ENCODE peak calls at places on chromosome 11, in ten cellular contexts. R, H, U, C, K, O, N, P, B and Q are unnamed samples.

GRCh38 chr11:130480721-130481140 is 32.3 kb downstream of the ADAMTS15 start:
- DNase-seq in R (no peak), H (no peak), U (no peak), C (no peak), K (no peak), O (no peak), N (no peak), P (peak; percentile 80), B (no peak), Q (no peak)

GRCh38 chr11:16512163-16512562 is 155.8 kb upstream of the SOX6 start:
- DNase-seq in R (no peak), H (no peak), U (no peak), C (peak; percentile 51), K (no peak), O (no peak), N (no peak), P (no peak), B (no peak), Q (no peak)

GRCh38 chr11:130653838-130654601 is 205.6 kb downstream of the ADAMTS15 start:
- DNase-seq in R (peak; percentile 41), H (no peak), U (no peak), C (peak; percentile 65), K (peak; percentile 83), O (no peak), N (peak; percentile 64), P (no peak), B (peak; percentile 86), Q (peak; percentile 88)

GRCh38 chr11:84558085-84558905 is 1068.8 kb downstream of the DLG2 start:
- DNase-seq in R (peak; percentile 49), H (no peak), U (no peak), C (peak; percentile 52), K (no peak), O (peak; percentile 44), N (peak; percentile 31), P (peak; percentile 35), B (no peak), Q (no peak)

GRCh38 chr11:12076840-12077534 is 33.4 kb upstream of the MICAL2 start:
- DNase-seq in R (no peak), H (no peak), U (no peak), C (no peak), K (no peak), O (peak; percentile 53), N (no peak), P (no peak), B (no peak), Q (no peak)

GRCh38 chr11:102564110-102564509 is 33.6 kb upstream of the MMP7 start:
- DNase-seq in R (peak; percentile 86), H (no peak), U (no peak), C (peak; percentile 70), K (no peak), O (peak; percentile 64), N (no peak), P (peak; percentile 59), B (no peak), Q (no peak)

GRCh38 chr11:60905551-60906113 is 753 bp downstream of the PRPF19 start:
- DNase-seq in R (peak; percentile 58), H (no peak), U (no peak), C (peak; percentile 33), K (no peak), O (no peak), N (no peak), P (peak; percentile 59), B (no peak), Q (no peak)

GRCh38 chr11:65571940-65572339 is 398 bp upstream of the FAM89B start:
- DNase-seq in R (peak; percentile 51), H (no peak), U (no peak), C (peak; percentile 48), K (no peak), O (peak; percentile 84), N (peak; percentile 44), P (peak; percentile 73), B (no peak), Q (no peak)

GRCh38 chr11:123450593-123450992 is 20.5 kb downstream of the GRAMD1B start:
- DNase-seq in R (no peak), H (no peak), U (no peak), C (peak; percentile 46), K (no peak), O (no peak), N (no peak), P (no peak), B (no peak), Q (no peak)

GRCh38 chr11:21105196-21105917 is 436.0 kb downstream of the NELL1 start:
- DNase-seq in R (no peak), H (no peak), U (no peak), C (no peak), K (no peak), O (no peak), N (no peak), P (no peak), B (no peak), Q (no peak)

GRCh38 chr11:75338516-75339218 is 12.8 kb downstream of the ARRB1 start:
- DNase-seq in R (no peak), H (no peak), U (no peak), C (no peak), K (no peak), O (no peak), N (no peak), P (peak; percentile 14), B (no peak), Q (no peak)

GRCh38 chr11:66221726-66222236 is 46.7 kb upstream of the RAB1B start:
- DNase-seq in R (no peak), H (peak; percentile 13), U (no peak), C (no peak), K (no peak), O (no peak), N (no peak), P (no peak), B (no peak), Q (peak; percentile 36)

GRCh38 chr11:85628771-85629341 is 463 bp downstream of the TMEM126B start:
- DNase-seq in R (no peak), H (no peak), U (no peak), C (no peak), K (no peak), O (no peak), N (no peak), P (no peak), B (no peak), Q (no peak)

GRCh38 chr11:34810107-34810562 is 106.0 kb downstream of the APIP start:
- DNase-seq in R (no peak), H (no peak), U (no peak), C (no peak), K (no peak), O (no peak), N (no peak), P (no peak), B (no peak), Q (no peak)

GRCh38 chr11:100008440-100008839 is 678.6 kb upstream of the ARHGAP42 start:
- DNase-seq in R (peak; percentile 76), H (no peak), U (no peak), C (no peak), K (no peak), O (no peak), N (no peak), P (no peak), B (no peak), Q (no peak)

DNA sequence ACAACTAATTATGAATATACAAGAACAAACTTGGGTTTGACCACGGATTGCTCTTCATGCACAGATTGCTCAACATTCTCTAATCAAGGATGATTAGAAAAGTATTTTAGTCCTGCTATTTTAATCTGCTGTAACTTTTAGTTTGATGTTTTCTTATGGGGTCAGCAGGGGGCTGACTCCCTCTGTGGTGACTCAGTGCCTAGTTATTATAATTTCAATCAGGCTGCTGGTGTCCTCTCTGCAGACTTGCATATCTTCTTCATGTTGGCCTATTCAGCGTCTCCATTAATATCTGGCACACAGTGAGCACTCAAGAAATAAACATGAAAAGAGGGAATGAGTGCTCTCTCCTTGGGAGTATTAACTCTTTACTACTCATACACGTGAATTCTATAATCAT is 223.8 kb upstream of the DDI1 start:
- DNase-seq in R (no peak), H (no peak), U (no peak), C (no peak), K (no peak), O (no peak), N (no peak), P (no peak), B (no peak), Q (no peak)
- H3K27ac ChIP-seq in R (no peak overlapping the region), H (no peak overlapping the region), U (no peak overlapping the region), C (no peak overlapping the region), K (no peak overlapping the region), O (no peak overlapping the region), N (no peak overlapping the region), P (no peak overlapping the region), B (no peak overlapping the region), Q (no peak overlapping the region)

DNA sequence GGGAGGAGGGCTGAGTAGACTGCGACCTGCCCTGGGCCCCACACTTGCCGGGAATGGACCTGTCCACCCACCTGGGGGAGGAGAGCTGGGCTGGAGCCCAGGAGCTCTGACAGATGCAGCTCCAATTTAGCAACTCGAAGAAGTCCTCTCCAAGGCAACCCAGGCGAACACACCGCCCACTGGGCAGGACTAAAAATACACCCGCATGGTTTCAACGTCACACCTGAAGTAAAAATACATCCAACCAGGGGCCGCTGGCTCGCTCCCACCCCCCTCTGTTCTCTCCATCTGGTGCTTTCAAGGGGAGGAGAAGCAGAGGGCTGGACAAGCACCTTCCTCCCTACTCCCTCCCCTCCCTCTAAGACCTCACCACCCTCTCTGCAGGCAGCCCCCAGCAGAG is 119.9 kb downstream of the FEZ1 start:
- DNase-seq in R (no peak), H (peak; percentile 67), U (no peak), C (no peak), K (peak; percentile 78), O (no peak), N (no peak), P (no peak), B (peak; percentile 78), Q (peak; percentile 87)
- H3K27ac ChIP-seq in R (no peak overlapping the region), H (peak overlapping the region; percentile 50), U (no peak overlapping the region), C (no peak overlapping the region), K (peak overlapping the region; percentile 34), O (no peak overlapping the region), N (peak overlapping the region; percentile 21), P (no peak overlapping the region), B (peak overlapping the region; percentile 74), Q (no peak overlapping the region)

GRCh38 chr11:73995247-73995646 is 12.6 kb upstream of the UCP2 start:
- DNase-seq in R (peak; percentile 25), H (no peak), U (no peak), C (no peak), K (no peak), O (no peak), N (no peak), P (peak; percentile 18), B (no peak), Q (no peak)
- H3K27ac ChIP-seq in R (no peak overlapping the region), H (no peak overlapping the region), U (peak overlapping the region; percentile 93), C (no peak overlapping the region), K (no peak overlapping the region), O (no peak overlapping the region), N (peak overlapping the region; percentile 58), P (no peak overlapping the region), B (no peak overlapping the region), Q (no peak overlapping the region)

DNA sequence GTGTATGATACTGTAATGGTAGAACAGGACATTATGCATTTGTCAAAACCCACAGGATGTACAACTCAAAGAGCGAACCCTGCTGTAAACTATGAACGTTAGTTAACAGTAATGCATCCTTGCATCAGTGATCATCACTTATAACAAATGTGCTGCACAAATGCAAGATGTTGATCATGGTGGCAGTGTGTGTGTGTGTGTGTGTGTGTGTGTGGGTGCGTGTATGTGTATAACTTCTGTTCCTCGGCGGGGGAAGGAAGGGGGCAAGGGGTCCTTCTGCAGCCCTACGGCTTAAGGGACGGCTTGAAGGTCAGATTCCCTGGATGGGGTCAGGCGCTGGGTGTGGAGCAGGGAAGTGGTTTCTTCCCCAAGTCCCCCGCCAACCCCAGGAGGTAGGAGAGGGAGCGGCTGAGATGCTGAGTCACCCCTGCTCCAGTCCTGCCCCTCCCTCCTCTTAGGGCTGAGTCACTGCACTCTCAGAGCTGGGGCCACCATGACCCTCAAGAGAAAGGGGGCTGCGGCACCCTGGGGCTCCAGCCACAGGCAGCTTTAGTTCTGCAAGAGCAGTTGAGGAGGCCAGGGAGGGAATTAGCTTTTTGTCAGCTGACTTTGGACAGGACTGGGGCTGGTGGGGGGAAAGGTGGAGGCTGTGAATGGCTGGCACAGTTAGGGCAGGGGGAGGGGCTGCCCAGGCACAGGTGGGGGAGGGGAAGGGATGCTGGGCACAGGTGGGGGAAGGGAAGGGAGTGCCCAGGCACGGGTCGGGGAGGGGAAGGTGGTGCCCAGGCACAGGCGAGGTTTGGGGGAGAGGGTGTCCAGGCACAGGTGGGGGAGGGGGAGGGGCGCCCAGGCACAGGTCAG is 8.8 kb upstream of the CTSD start:
- DNase-seq in R (peak; percentile 81), H (peak; percentile 79), U (peak; percentile 35), C (peak; percentile 95), K (peak; percentile 76), O (peak; percentile 95), N (peak; percentile 68), P (peak; percentile 68), B (no peak), Q (peak; percentile 87)
- H3K27ac ChIP-seq in R (no peak overlapping the region), H (peak overlapping the region; percentile 41), U (no peak overlapping the region), C (peak overlapping the region; percentile 14), K (no peak overlapping the region), O (peak overlapping the region; percentile 97), N (peak overlapping the region; percentile 23), P (peak overlapping the region; percentile 66), B (no peak overlapping the region), Q (no peak overlapping the region)